ENCODE peak calls at places on chromosomes 4 and X, in ten cellular contexts. H is psoas muscle, M is lung, P is DND-41, J is upper lobe of right lung, L is fibroblast of lung, D is right lobe of liver, Q is BE2C, I is IMR-90, O is thoracic aorta. W is an unnamed sample.

GRCh38 chr4:184747034-184747830 is 13.3 kb upstream of the CENPU start:
- DNase-seq in I (no peak), Q (no peak), M (no peak), J (no peak), O (no peak), H (peak; percentile 84), D (peak; percentile 71), P (no peak), L (no peak), W (no peak)

GRCh38 chr4:121096629-121097028 is 24.3 kb upstream of the NDNF start:
- DNase-seq in I (peak; percentile 52), P (no peak), M (no peak), Q (no peak), J (no peak), H (no peak), L (peak; percentile 72), O (no peak), D (no peak), W (no peak)

GRCh38 chr4:158884280-158884679 is 115.5 kb downstream of the FNIP2 start:
- DNase-seq in Q (no peak), I (no peak), O (no peak), J (no peak), H (no peak), L (no peak), D (no peak), P (no peak), M (no peak), W (no peak)

GRCh38 chr4:5033266-5033945 is 14.1 kb upstream of the CYTL1 start:
- DNase-seq in D (no peak), P (peak; percentile 73), I (no peak), O (no peak), J (no peak), Q (no peak), M (no peak), H (peak; percentile 60), L (no peak), W (no peak)

GRCh38 chr4:60562353-60562752 is 637.8 kb upstream of the ADGRL3 start:
- DNase-seq in P (no peak), D (no peak), H (no peak), L (no peak), I (no peak), Q (no peak), M (no peak), O (no peak), J (no peak), W (no peak)

GRCh38 chrX:150094996-150095395 is 156.7 kb upstream of the EOLA2 start:
- DNase-seq in M (no peak), H (no peak), L (no peak), Q (no peak), I (no peak), P (no peak), J (no peak), O (no peak), D (no peak), W (no peak)

GRCh38 chrX:1658083-1658463 is 43.2 kb downstream of the ASMT start:
- DNase-seq in L (no peak), M (no peak), Q (no peak), I (no peak), D (no peak), P (no peak), J (no peak), O (no peak), H (no peak), W (no peak)

GRCh38 chr4:9996319-9997110 is 24.8 kb downstream of the SLC2A9 start:
- DNase-seq in I (peak; percentile 45), D (no peak), J (no peak), H (no peak), P (no peak), M (no peak), Q (no peak), L (peak; percentile 33), O (no peak), W (no peak)

GRCh38 chr4:55549888-55550287 is 3.2 kb upstream of the CLOCK start:
- DNase-seq in M (no peak), J (no peak), Q (no peak), D (no peak), H (no peak), L (peak; percentile 30), O (no peak), I (peak; percentile 92), P (no peak), W (no peak)

GRCh38 chrX:42941671-42942070 is 163.7 kb upstream of the PPP1R2C start:
- DNase-seq in I (no peak), J (no peak), H (no peak), L (no peak), Q (no peak), O (no peak), M (no peak), D (no peak), P (no peak), W (no peak)

GRCh38 chrX:11010476-11010875 is 100.7 kb upstream of the HCCS start:
- DNase-seq in O (no peak), M (no peak), H (no peak), J (no peak), L (no peak), P (no peak), I (peak; percentile 13), Q (no peak), D (no peak), W (no peak)

GRCh38 chr4:166657261-166657660 is 577.0 kb downstream of the SPOCK3 start:
- DNase-seq in D (no peak), L (no peak), P (no peak), M (no peak), H (no peak), I (no peak), J (no peak), O (no peak), Q (no peak), W (no peak)

GRCh38 chrX:254630-255215 is 26.5 kb upstream of the PLCXD1 start:
- DNase-seq in L (no peak), J (peak; percentile 63), P (no peak), H (peak; percentile 35), D (no peak), M (no peak), I (no peak), Q (no peak), O (no peak), W (no peak)

GRCh38 chr4:155353923-155354540 is 22.7 kb downstream of the MAP9 start:
- DNase-seq in D (peak; percentile 69), M (peak; percentile 57), L (peak; percentile 68), I (peak; percentile 46), Q (peak; percentile 85), H (no peak), P (peak; percentile 40), O (peak; percentile 13), J (peak; percentile 75), W (no peak)
- TF ChIP-seq CTCF in D (peak; percentile 78), M (no peak), L (peak; percentile 88), I (peak; percentile 68), Q (peak; percentile 95), H (peak; percentile 46), P (peak; percentile 66), O (peak; percentile 64), J (peak; percentile 71), W (peak; percentile 42)

DNA sequence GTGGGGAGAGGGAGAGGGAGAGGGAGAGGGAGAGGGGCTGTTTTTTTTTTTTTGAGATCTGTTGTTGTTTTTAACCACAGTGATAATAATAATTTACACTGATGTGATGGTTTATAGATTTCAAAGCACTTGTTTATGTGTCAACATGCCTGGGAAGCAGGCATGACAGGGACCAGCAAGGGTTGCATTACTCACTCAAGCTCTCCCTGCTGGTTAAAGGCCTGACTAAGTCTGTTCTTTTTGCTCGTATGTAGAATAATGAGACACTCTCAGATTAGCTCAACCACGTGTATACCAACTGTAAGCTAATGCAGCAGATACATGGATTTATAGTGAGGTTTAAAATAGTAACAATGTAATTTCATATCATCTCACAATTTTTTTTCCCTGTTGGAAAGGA is 134.6 kb upstream of the BOD1L1 start:
- DNase-seq in H (no peak), I (peak; percentile 10), L (no peak), M (no peak), Q (no peak), O (no peak), P (no peak), J (no peak), D (no peak), W (no peak)
- H3K9me3 ChIP-seq in H (no peaks in the 10 kb centered on the region), I (peaks cover 3% of the 10 kb centered on the region), L (no peaks in the 10 kb centered on the region), M (peaks cover 4% of the 10 kb centered on the region), Q (no peaks in the 10 kb centered on the region), O (no peaks in the 10 kb centered on the region), P (peaks cover 3% of the 10 kb centered on the region), J (no peaks in the 10 kb centered on the region), D (no peaks in the 10 kb centered on the region), W (no peaks in the 10 kb centered on the region)

DNA sequence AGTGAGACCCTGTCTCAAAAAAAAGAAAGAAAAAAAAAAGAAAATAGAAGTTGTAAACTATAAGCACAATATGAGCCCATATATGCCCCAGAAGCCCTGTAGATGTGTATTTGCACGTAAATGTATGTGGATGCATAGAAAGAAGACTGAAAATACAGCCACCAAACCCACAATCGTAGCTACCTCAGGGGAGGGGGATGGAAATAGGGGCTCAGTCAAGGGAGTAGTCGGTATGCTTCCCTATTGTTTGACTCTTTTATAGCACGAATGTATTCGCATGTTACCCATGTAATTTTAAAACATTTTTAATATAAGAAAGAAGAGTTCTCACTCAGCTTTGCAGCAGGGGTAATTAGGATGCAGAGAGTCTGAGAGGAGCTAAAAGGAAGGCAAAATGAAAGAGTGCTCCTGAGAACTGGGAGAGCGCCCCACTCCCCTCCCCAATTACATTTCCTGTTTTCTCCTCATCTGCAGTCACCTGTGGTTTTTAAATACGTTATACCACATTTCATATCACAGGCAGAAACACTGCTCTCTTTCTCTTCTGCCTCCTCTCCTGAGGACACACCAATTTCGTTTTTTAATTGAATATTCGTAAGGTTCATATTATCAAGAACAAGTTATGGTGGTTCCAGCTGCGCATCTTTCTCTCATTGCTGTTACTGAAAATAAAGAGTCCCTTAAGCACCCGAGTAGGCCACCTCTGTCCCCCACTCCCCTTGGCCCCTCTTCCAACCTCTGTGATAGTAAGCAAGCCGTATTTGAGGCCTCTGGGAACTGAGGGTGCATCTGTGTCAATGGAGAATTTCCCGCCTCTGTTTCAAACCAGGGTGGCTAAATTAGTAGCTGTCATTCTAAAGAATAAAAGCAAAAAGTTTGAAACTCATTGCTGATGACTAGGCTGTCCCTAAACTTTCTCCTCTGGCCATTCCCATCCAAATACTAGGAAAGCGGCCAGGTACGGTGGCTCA is 10.7 kb downstream of the SEPTIN6 start:
- DNase-seq in D (no peak), L (no peak), H (no peak), I (no peak), P (peak; percentile 74), O (no peak), J (no peak), Q (no peak), M (no peak), W (peak; percentile 40)
- H3K4me1 ChIP-seq in D (no peaks in the 10 kb centered on the region), L (peaks cover 2% of the 10 kb centered on the region), H (no peaks in the 10 kb centered on the region), I (peaks cover 5% of the 10 kb centered on the region), P (peaks cover 97% of the 10 kb centered on the region), O (no peaks in the 10 kb centered on the region), J (peaks cover 14% of the 10 kb centered on the region), Q (peaks cover 16% of the 10 kb centered on the region), M (no peaks in the 10 kb centered on the region), W (peaks cover 74% of the 10 kb centered on the region)

DNA sequence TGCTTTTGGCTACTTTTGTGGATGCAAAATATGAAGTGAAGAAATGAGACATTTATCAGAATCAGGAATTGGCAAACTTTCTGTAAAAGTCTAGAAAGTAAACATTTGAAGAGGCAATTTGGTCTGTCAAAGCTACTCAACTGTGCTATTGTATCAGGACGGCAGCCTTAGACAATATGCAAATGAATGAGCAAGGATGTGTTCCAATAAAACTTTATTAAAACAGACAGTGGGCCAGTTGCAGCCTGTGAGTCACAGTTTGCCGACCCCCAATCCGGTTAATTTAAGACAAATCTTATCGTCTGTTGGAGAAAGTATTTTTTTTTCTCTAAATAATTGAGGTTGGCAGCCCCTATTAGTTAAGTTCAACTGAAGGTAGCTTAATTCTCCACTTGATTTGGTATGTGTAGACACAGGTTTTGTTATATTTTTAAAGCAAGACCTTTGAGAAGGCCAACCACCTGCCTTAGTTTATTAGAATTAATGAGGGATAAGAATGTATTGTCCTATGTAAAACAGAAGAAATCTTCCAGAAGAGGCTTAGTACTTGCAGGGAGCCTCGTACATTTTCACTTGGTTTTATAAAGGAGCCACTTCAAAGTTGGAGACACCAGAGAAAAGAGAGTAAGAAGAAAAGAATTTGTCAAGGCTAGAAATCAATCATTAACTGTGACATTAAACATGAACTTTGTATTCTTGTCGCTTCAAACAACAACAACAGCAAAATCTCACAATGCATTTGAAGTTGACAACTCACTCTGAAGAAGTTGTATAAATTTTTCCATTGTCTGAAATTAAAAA is 81.6 kb upstream of the FAT1 start:
- DNase-seq in P (no peak), Q (no peak), O (no peak), M (no peak), J (no peak), H (no peak), D (no peak), I (no peak), L (no peak), W (no peak)
- TF ChIP-seq CTCF in P (no peak), Q (no peak), O (no peak), M (no peak), J (no peak), H (no peak), D (no peak), I (no peak), L (no peak), W (no peak)